ENCODE peak calls at places on chromosomes 1 and 21, in nine cellular contexts. One of them, this sample, is unnamed.

GRCh38 chr1:42133809-42134526 is 19.2 kb upstream of the GUCA2B start:
- DNase-seq in neuronal stem cell: no peak
- DNase-seq in sigmoid colon: no peak
- DNase-seq in Peyer's patch: no peak
- DNase-seq in fibroblast of lung: no peak
- DNase-seq in heart left ventricle: no peak
- DNase-seq in IMR-90: no peak
- DNase-seq in mesendoderm: no peak
- DNase-seq in Caco-2: no peak
- DNase-seq in this sample: no peak

GRCh38 chr1:154225370-154225769 is 4.6 kb downstream of the UBAP2L start:
- DNase-seq in neuronal stem cell: no peak
- DNase-seq in sigmoid colon: no peak
- DNase-seq in Peyer's patch: no peak
- DNase-seq in fibroblast of lung: no peak
- DNase-seq in heart left ventricle: no peak
- DNase-seq in IMR-90: no peak
- DNase-seq in mesendoderm: no peak
- DNase-seq in Caco-2: no peak
- DNase-seq in this sample: no peak

GRCh38 chr1:100358210-100358609 is 5.9 kb downstream of the CDC14A start:
- DNase-seq in neuronal stem cell: no peak
- DNase-seq in sigmoid colon: no peak
- DNase-seq in Peyer's patch: no peak
- DNase-seq in fibroblast of lung: peak; percentile 31
- DNase-seq in heart left ventricle: no peak
- DNase-seq in IMR-90: no peak
- DNase-seq in mesendoderm: peak; percentile 29
- DNase-seq in Caco-2: no peak
- DNase-seq in this sample: peak; percentile 7

GRCh38 chr1:71882241-71883036 is 399.9 kb downstream of the NEGR1 start:
- DNase-seq in neuronal stem cell: no peak
- DNase-seq in sigmoid colon: no peak
- DNase-seq in Peyer's patch: no peak
- DNase-seq in fibroblast of lung: no peak
- DNase-seq in heart left ventricle: no peak
- DNase-seq in IMR-90: peak; percentile 2
- DNase-seq in mesendoderm: no peak
- DNase-seq in Caco-2: no peak
- DNase-seq in this sample: no peak

GRCh38 chr21:42308161-42308913 is 6.9 kb downstream of the TFF3 start:
- DNase-seq in neuronal stem cell: no peak
- DNase-seq in sigmoid colon: peak; percentile 60
- DNase-seq in Peyer's patch: peak; percentile 47
- DNase-seq in fibroblast of lung: no peak
- DNase-seq in heart left ventricle: no peak
- DNase-seq in IMR-90: no peak
- DNase-seq in mesendoderm: no peak
- DNase-seq in Caco-2: no peak
- DNase-seq in this sample: no peak

GRCh38 chr1:156499703-156500577 is 635 bp downstream of the MEF2D start:
- DNase-seq in neuronal stem cell: no peak
- DNase-seq in sigmoid colon: peak; percentile 88
- DNase-seq in Peyer's patch: peak; percentile 65
- DNase-seq in fibroblast of lung: peak; percentile 68
- DNase-seq in heart left ventricle: peak; percentile 88
- DNase-seq in IMR-90: peak; percentile 46
- DNase-seq in mesendoderm: peak; percentile 50
- DNase-seq in Caco-2: no peak
- DNase-seq in this sample: no peak

GRCh38 chr21:31204801-31205200 is 139.3 kb downstream of the TIAM1 start:
- DNase-seq in neuronal stem cell: no peak
- DNase-seq in sigmoid colon: no peak
- DNase-seq in Peyer's patch: no peak
- DNase-seq in fibroblast of lung: no peak
- DNase-seq in heart left ventricle: no peak
- DNase-seq in IMR-90: no peak
- DNase-seq in mesendoderm: no peak
- DNase-seq in Caco-2: no peak
- DNase-seq in this sample: no peak

GRCh38 chr1:214454619-214455396 is 96.6 kb downstream of the PTPN14 start:
- DNase-seq in neuronal stem cell: no peak
- DNase-seq in sigmoid colon: no peak
- DNase-seq in Peyer's patch: no peak
- DNase-seq in fibroblast of lung: peak; percentile 64
- DNase-seq in heart left ventricle: no peak
- DNase-seq in IMR-90: peak; percentile 91
- DNase-seq in mesendoderm: peak; percentile 60
- DNase-seq in Caco-2: no peak
- DNase-seq in this sample: no peak

GRCh38 chr21:21712761-21713558 is 714.8 kb downstream of the NCAM2 start:
- DNase-seq in neuronal stem cell: no peak
- DNase-seq in sigmoid colon: no peak
- DNase-seq in Peyer's patch: no peak
- DNase-seq in fibroblast of lung: peak; percentile 76
- DNase-seq in heart left ventricle: no peak
- DNase-seq in IMR-90: peak; percentile 62
- DNase-seq in mesendoderm: no peak
- DNase-seq in Caco-2: no peak
- DNase-seq in this sample: peak; percentile 29

GRCh38 chr1:244439391-244440032 is 12.2 kb downstream of the ADSS2 start:
- DNase-seq in neuronal stem cell: no peak
- DNase-seq in sigmoid colon: no peak
- DNase-seq in Peyer's patch: peak; percentile 55
- DNase-seq in fibroblast of lung: no peak
- DNase-seq in heart left ventricle: no peak
- DNase-seq in IMR-90: no peak
- DNase-seq in mesendoderm: peak; percentile 82
- DNase-seq in Caco-2: no peak
- DNase-seq in this sample: no peak

GRCh38 chr21:15254111-15254510 is 189.3 kb upstream of the NRIP1 start:
- DNase-seq in neuronal stem cell: no peak
- DNase-seq in sigmoid colon: no peak
- DNase-seq in Peyer's patch: no peak
- DNase-seq in fibroblast of lung: no peak
- DNase-seq in heart left ventricle: no peak
- DNase-seq in IMR-90: no peak
- DNase-seq in mesendoderm: no peak
- DNase-seq in Caco-2: no peak
- DNase-seq in this sample: no peak

GRCh38 chr1:26696191-26696644 is 403 bp downstream of the ARID1A start:
- DNase-seq in neuronal stem cell: no peak
- DNase-seq in sigmoid colon: peak; percentile 74
- DNase-seq in Peyer's patch: no peak
- DNase-seq in fibroblast of lung: no peak
- DNase-seq in heart left ventricle: no peak
- DNase-seq in IMR-90: no peak
- DNase-seq in mesendoderm: no peak
- DNase-seq in Caco-2: no peak
- DNase-seq in this sample: peak; percentile 33

GRCh38 chr1:28329395-28330153 is 734 bp downstream of the MED18 start:
- DNase-seq in neuronal stem cell: no peak
- DNase-seq in sigmoid colon: peak; percentile 21
- DNase-seq in Peyer's patch: peak; percentile 58
- DNase-seq in fibroblast of lung: peak; percentile 21
- DNase-seq in heart left ventricle: no peak
- DNase-seq in IMR-90: peak; percentile 21
- DNase-seq in mesendoderm: peak; percentile 74
- DNase-seq in Caco-2: peak; percentile 39
- DNase-seq in this sample: no peak

GRCh38 chr1:214446772-214447556 is 104.4 kb downstream of the PTPN14 start:
- DNase-seq in neuronal stem cell: no peak
- DNase-seq in sigmoid colon: no peak
- DNase-seq in Peyer's patch: no peak
- DNase-seq in fibroblast of lung: peak; percentile 84
- DNase-seq in heart left ventricle: no peak
- DNase-seq in IMR-90: peak; percentile 93
- DNase-seq in mesendoderm: peak; percentile 100
- DNase-seq in Caco-2: peak; percentile 89
- DNase-seq in this sample: peak; percentile 47

GRCh38 chr1:41666991-41667631 is 182.6 kb upstream of the EDN2 start:
- DNase-seq in neuronal stem cell: no peak
- DNase-seq in sigmoid colon: no peak
- DNase-seq in Peyer's patch: no peak
- DNase-seq in fibroblast of lung: no peak
- DNase-seq in heart left ventricle: no peak
- DNase-seq in IMR-90: peak; percentile 28
- DNase-seq in mesendoderm: peak; percentile 83
- DNase-seq in Caco-2: no peak
- DNase-seq in this sample: no peak

GRCh38 chr1:25549273-25550154 is 6.1 kb downstream of the LDLRAP1 start:
- DNase-seq in neuronal stem cell: no peak
- DNase-seq in sigmoid colon: peak; percentile 61
- DNase-seq in Peyer's patch: peak; percentile 82
- DNase-seq in fibroblast of lung: no peak
- DNase-seq in heart left ventricle: peak; percentile 57
- DNase-seq in IMR-90: peak; percentile 39
- DNase-seq in mesendoderm: no peak
- DNase-seq in Caco-2: no peak
- DNase-seq in this sample: no peak

GRCh38 chr1:41599912-41600311 is 115.4 kb upstream of the EDN2 start:
- DNase-seq in neuronal stem cell: no peak
- DNase-seq in sigmoid colon: no peak
- DNase-seq in Peyer's patch: no peak
- DNase-seq in fibroblast of lung: peak; percentile 54
- DNase-seq in heart left ventricle: no peak
- DNase-seq in IMR-90: peak; percentile 48
- DNase-seq in mesendoderm: peak; percentile 39
- DNase-seq in Caco-2: no peak
- DNase-seq in this sample: no peak

GRCh38 chr1:39925727-39926342 is 24.1 kb upstream of the MYCL start:
- DNase-seq in neuronal stem cell: no peak
- DNase-seq in sigmoid colon: no peak
- DNase-seq in Peyer's patch: no peak
- DNase-seq in fibroblast of lung: no peak
- DNase-seq in heart left ventricle: no peak
- DNase-seq in IMR-90: peak; percentile 35
- DNase-seq in mesendoderm: no peak
- DNase-seq in Caco-2: no peak
- DNase-seq in this sample: no peak

GRCh38 chr1:77945345-77945744 is 33.5 kb downstream of the FUBP1 start:
- DNase-seq in neuronal stem cell: no peak
- DNase-seq in sigmoid colon: no peak
- DNase-seq in Peyer's patch: no peak
- DNase-seq in fibroblast of lung: no peak
- DNase-seq in heart left ventricle: no peak
- DNase-seq in IMR-90: no peak
- DNase-seq in mesendoderm: no peak
- DNase-seq in Caco-2: no peak
- DNase-seq in this sample: no peak

GRCh38 chr1:13510499-13510898 is 3.3 kb downstream of the LRRC38 start:
- DNase-seq in neuronal stem cell: no peak
- DNase-seq in sigmoid colon: no peak
- DNase-seq in Peyer's patch: no peak
- DNase-seq in fibroblast of lung: no peak
- DNase-seq in heart left ventricle: no peak
- DNase-seq in IMR-90: no peak
- DNase-seq in mesendoderm: no peak
- DNase-seq in Caco-2: no peak
- DNase-seq in this sample: no peak

GRCh38 chr1:208127791-208128408 is 116.3 kb downstream of the PLXNA2 start:
- DNase-seq in neuronal stem cell: no peak
- DNase-seq in sigmoid colon: peak; percentile 49
- DNase-seq in Peyer's patch: no peak
- DNase-seq in fibroblast of lung: no peak
- DNase-seq in heart left ventricle: no peak
- DNase-seq in IMR-90: no peak
- DNase-seq in mesendoderm: no peak
- DNase-seq in Caco-2: no peak
- DNase-seq in this sample: no peak

GRCh38 chr1:224929335-224930237 is at the start of gene DNAH14:
- DNase-seq in neuronal stem cell: peak; percentile 43
- DNase-seq in sigmoid colon: peak; percentile 68
- DNase-seq in Peyer's patch: peak; percentile 68
- DNase-seq in fibroblast of lung: peak; percentile 83
- DNase-seq in heart left ventricle: peak; percentile 29
- DNase-seq in IMR-90: peak; percentile 60
- DNase-seq in mesendoderm: peak; percentile 92
- DNase-seq in Caco-2: peak; percentile 94
- DNase-seq in this sample: peak; percentile 55
- H3K4me3 ChIP-seq in neuronal stem cell: peak within 1 kb of the TSS; percentile 69
- H3K4me3 ChIP-seq in sigmoid colon: peak within 1 kb of the TSS; percentile 66
- H3K4me3 ChIP-seq in Peyer's patch: peak within 1 kb of the TSS; percentile 27
- H3K4me3 ChIP-seq in fibroblast of lung: peak within 1 kb of the TSS; percentile 44
- H3K4me3 ChIP-seq in heart left ventricle: peak within 1 kb of the TSS; percentile 48
- H3K4me3 ChIP-seq in IMR-90: peak within 1 kb of the TSS; percentile 52
- H3K4me3 ChIP-seq in mesendoderm: peak within 1 kb of the TSS; percentile 55
- H3K4me3 ChIP-seq in Caco-2: peak within 1 kb of the TSS; percentile 96
- H3K4me3 ChIP-seq in this sample: peak within 1 kb of the TSS; percentile 43

DNA sequence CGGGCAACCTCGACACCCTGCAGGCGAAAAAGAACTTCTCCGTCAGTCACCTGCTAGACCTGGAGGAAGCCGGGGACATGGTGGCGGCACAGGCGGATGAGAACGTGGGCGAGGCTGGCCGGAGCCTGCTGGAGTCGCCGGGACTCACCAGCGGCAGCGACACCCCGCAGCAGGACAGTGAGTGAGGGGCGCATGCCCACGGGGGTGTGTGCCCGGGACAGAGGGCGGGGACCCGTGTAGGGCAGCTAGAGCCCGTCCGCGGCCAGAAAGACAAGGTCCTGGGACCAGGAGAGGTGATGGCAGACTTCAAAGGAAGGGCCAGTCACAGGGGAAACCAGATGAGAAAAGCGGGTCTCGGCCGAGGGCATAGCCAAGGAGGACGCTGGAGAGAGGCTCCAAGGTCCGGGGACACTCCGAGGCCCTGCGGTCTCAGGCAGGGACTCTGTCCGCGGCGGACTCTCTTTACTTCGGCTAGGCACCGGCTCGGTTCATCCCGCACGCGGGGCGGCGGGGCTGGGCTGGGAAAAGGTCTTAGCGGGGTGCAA is 424 bp downstream of the PRRX1 start:
- DNase-seq in neuronal stem cell: no peak
- DNase-seq in sigmoid colon: peak; percentile 66
- DNase-seq in Peyer's patch: peak; percentile 50
- DNase-seq in fibroblast of lung: no peak
- DNase-seq in heart left ventricle: peak; percentile 44
- DNase-seq in IMR-90: peak; percentile 32
- DNase-seq in mesendoderm: peak; percentile 43
- DNase-seq in Caco-2: no peak
- DNase-seq in this sample: no peak
- H3K4me1 ChIP-seq in neuronal stem cell: peaks cover 11% of the 10 kb centered on the region
- H3K4me1 ChIP-seq in sigmoid colon: peaks cover 44% of the 10 kb centered on the region
- H3K4me1 ChIP-seq in Peyer's patch: peaks cover 25% of the 10 kb centered on the region
- H3K4me1 ChIP-seq in fibroblast of lung: peaks cover 2% of the 10 kb centered on the region
- H3K4me1 ChIP-seq in heart left ventricle: no peaks in the 10 kb centered on the region
- H3K4me1 ChIP-seq in IMR-90: peaks cover 12% of the 10 kb centered on the region
- H3K4me1 ChIP-seq in mesendoderm: peaks cover 2% of the 10 kb centered on the region
- H3K4me1 ChIP-seq in Caco-2: no peaks in the 10 kb centered on the region
- H3K4me1 ChIP-seq in this sample: peaks cover 13% of the 10 kb centered on the region

GRCh38 chr1:226128487-226129075 is 58.0 kb downstream of the ACBD3 start:
- DNase-seq in neuronal stem cell: no peak
- DNase-seq in sigmoid colon: peak; percentile 35
- DNase-seq in Peyer's patch: no peak
- DNase-seq in fibroblast of lung: peak; percentile 33
- DNase-seq in heart left ventricle: no peak
- DNase-seq in IMR-90: peak; percentile 51
- DNase-seq in mesendoderm: peak; percentile 53
- DNase-seq in Caco-2: peak; percentile 78
- DNase-seq in this sample: no peak
- H3K4me3 ChIP-seq in neuronal stem cell: no peak overlapping the region
- H3K4me3 ChIP-seq in sigmoid colon: no peak overlapping the region
- H3K4me3 ChIP-seq in Peyer's patch: peak overlapping the region; percentile 2
- H3K4me3 ChIP-seq in fibroblast of lung: no peak overlapping the region
- H3K4me3 ChIP-seq in heart left ventricle: no peak overlapping the region
- H3K4me3 ChIP-seq in IMR-90: no peak overlapping the region
- H3K4me3 ChIP-seq in mesendoderm: no peak overlapping the region
- H3K4me3 ChIP-seq in Caco-2: no peak overlapping the region
- H3K4me3 ChIP-seq in this sample: no peak overlapping the region

GRCh38 chr1:174704300-174704699 is 256.5 kb downstream of the GPR52 start:
- DNase-seq in neuronal stem cell: no peak
- DNase-seq in sigmoid colon: no peak
- DNase-seq in Peyer's patch: no peak
- DNase-seq in fibroblast of lung: no peak
- DNase-seq in heart left ventricle: no peak
- DNase-seq in IMR-90: no peak
- DNase-seq in mesendoderm: no peak
- DNase-seq in Caco-2: no peak
- DNase-seq in this sample: no peak
- H3K4me1 ChIP-seq in neuronal stem cell: peaks cover 3% of the 10 kb centered on the region
- H3K4me1 ChIP-seq in sigmoid colon: no peaks in the 10 kb centered on the region
- H3K4me1 ChIP-seq in Peyer's patch: no peaks in the 10 kb centered on the region
- H3K4me1 ChIP-seq in fibroblast of lung: no peaks in the 10 kb centered on the region
- H3K4me1 ChIP-seq in heart left ventricle: no peaks in the 10 kb centered on the region
- H3K4me1 ChIP-seq in IMR-90: no peaks in the 10 kb centered on the region
- H3K4me1 ChIP-seq in mesendoderm: no peaks in the 10 kb centered on the region
- H3K4me1 ChIP-seq in Caco-2: no peaks in the 10 kb centered on the region
- H3K4me1 ChIP-seq in this sample: no peaks in the 10 kb centered on the region